ENCODE peak calls at places on chromosomes 1 and 21, in ten cellular contexts. One of them, this sample, is unnamed.

GRCh38 chr1:196608401-196609113 is at the start of gene KCNT2:
- DNase-seq in uterus: peak
- DNase-seq in cardiac fibroblast: peak
- DNase-seq in GM23338: peak
- DNase-seq in HCT116: no peak
- DNase-seq in astrocyte of the cerebellum: peak
- DNase-seq in choroid plexus epithelial cell: peak
- DNase-seq in heart right ventricle: peak
- DNase-seq in neural progenitor cell: peak
- DNase-seq in heart left ventricle: peak
- DNase-seq in this sample: peak

GRCh38 chr1:31633117-31633516 is 11.6 kb downstream of the PEF1 start:
- DNase-seq in uterus: no peak
- DNase-seq in cardiac fibroblast: peak
- DNase-seq in GM23338: peak
- DNase-seq in HCT116: no peak
- DNase-seq in astrocyte of the cerebellum: no peak
- DNase-seq in choroid plexus epithelial cell: peak
- DNase-seq in heart right ventricle: no peak
- DNase-seq in neural progenitor cell: peak
- DNase-seq in heart left ventricle: no peak
- DNase-seq in this sample: no peak

GRCh38 chr1:54565113-54565501 is 17.1 kb downstream of the ACOT11 start:
- DNase-seq in uterus: no peak
- DNase-seq in cardiac fibroblast: no peak
- DNase-seq in GM23338: no peak
- DNase-seq in HCT116: no peak
- DNase-seq in astrocyte of the cerebellum: no peak
- DNase-seq in choroid plexus epithelial cell: no peak
- DNase-seq in heart right ventricle: no peak
- DNase-seq in neural progenitor cell: no peak
- DNase-seq in heart left ventricle: peak
- DNase-seq in this sample: no peak

GRCh38 chr1:56516539-56517252 is 62.7 kb downstream of the PLPP3 start:
- DNase-seq in uterus: no peak
- DNase-seq in cardiac fibroblast: peak
- DNase-seq in GM23338: peak
- DNase-seq in HCT116: peak
- DNase-seq in astrocyte of the cerebellum: peak
- DNase-seq in choroid plexus epithelial cell: peak
- DNase-seq in heart right ventricle: no peak
- DNase-seq in neural progenitor cell: no peak
- DNase-seq in heart left ventricle: no peak
- DNase-seq in this sample: peak

GRCh38 chr1:99685516-99686180 is 39.7 kb downstream of the PALMD start:
- DNase-seq in uterus: peak
- DNase-seq in cardiac fibroblast: peak
- DNase-seq in GM23338: peak
- DNase-seq in HCT116: peak
- DNase-seq in astrocyte of the cerebellum: peak
- DNase-seq in choroid plexus epithelial cell: peak
- DNase-seq in heart right ventricle: peak
- DNase-seq in neural progenitor cell: peak
- DNase-seq in heart left ventricle: peak
- DNase-seq in this sample: peak

GRCh38 chr1:11501491-11501897 is 22.5 kb downstream of the DISP3 start:
- DNase-seq in uterus: no peak
- DNase-seq in cardiac fibroblast: no peak
- DNase-seq in GM23338: peak
- DNase-seq in HCT116: no peak
- DNase-seq in astrocyte of the cerebellum: no peak
- DNase-seq in choroid plexus epithelial cell: no peak
- DNase-seq in heart right ventricle: no peak
- DNase-seq in neural progenitor cell: no peak
- DNase-seq in heart left ventricle: no peak
- DNase-seq in this sample: no peak

GRCh38 chr1:96473791-96474452 is 247.7 kb upstream of the PTBP2 start:
- DNase-seq in uterus: no peak
- DNase-seq in cardiac fibroblast: peak
- DNase-seq in GM23338: no peak
- DNase-seq in HCT116: no peak
- DNase-seq in astrocyte of the cerebellum: peak
- DNase-seq in choroid plexus epithelial cell: peak
- DNase-seq in heart right ventricle: no peak
- DNase-seq in neural progenitor cell: peak
- DNase-seq in heart left ventricle: no peak
- DNase-seq in this sample: peak

GRCh38 chr1:16967095-16967567 is 13.3 kb downstream of the MFAP2 start:
- DNase-seq in uterus: peak
- DNase-seq in cardiac fibroblast: peak
- DNase-seq in GM23338: no peak
- DNase-seq in HCT116: no peak
- DNase-seq in astrocyte of the cerebellum: peak
- DNase-seq in choroid plexus epithelial cell: peak
- DNase-seq in heart right ventricle: peak
- DNase-seq in neural progenitor cell: no peak
- DNase-seq in heart left ventricle: peak
- DNase-seq in this sample: peak

GRCh38 chr1:6180215-6180577 is at the start of gene CHD5:
- DNase-seq in uterus: no peak
- DNase-seq in cardiac fibroblast: no peak
- DNase-seq in GM23338: peak
- DNase-seq in HCT116: no peak
- DNase-seq in astrocyte of the cerebellum: no peak
- DNase-seq in choroid plexus epithelial cell: no peak
- DNase-seq in heart right ventricle: no peak
- DNase-seq in neural progenitor cell: peak
- DNase-seq in heart left ventricle: no peak
- DNase-seq in this sample: no peak

GRCh38 chr1:178494569-178494971 is 2.2 kb downstream of the CLEC20A start:
- DNase-seq in uterus: no peak
- DNase-seq in cardiac fibroblast: no peak
- DNase-seq in GM23338: no peak
- DNase-seq in HCT116: no peak
- DNase-seq in astrocyte of the cerebellum: no peak
- DNase-seq in choroid plexus epithelial cell: no peak
- DNase-seq in heart right ventricle: no peak
- DNase-seq in neural progenitor cell: no peak
- DNase-seq in heart left ventricle: no peak
- DNase-seq in this sample: no peak

GRCh38 chr1:182764029-182764768 is 25.4 kb upstream of the NPL start:
- DNase-seq in uterus: no peak
- DNase-seq in cardiac fibroblast: no peak
- DNase-seq in GM23338: no peak
- DNase-seq in HCT116: no peak
- DNase-seq in astrocyte of the cerebellum: no peak
- DNase-seq in choroid plexus epithelial cell: no peak
- DNase-seq in heart right ventricle: no peak
- DNase-seq in neural progenitor cell: no peak
- DNase-seq in heart left ventricle: no peak
- DNase-seq in this sample: no peak

GRCh38 chr1:171113377-171113776 is 22.7 kb downstream of the FMO3 start:
- DNase-seq in uterus: no peak
- DNase-seq in cardiac fibroblast: peak
- DNase-seq in GM23338: no peak
- DNase-seq in HCT116: no peak
- DNase-seq in astrocyte of the cerebellum: no peak
- DNase-seq in choroid plexus epithelial cell: peak
- DNase-seq in heart right ventricle: no peak
- DNase-seq in neural progenitor cell: no peak
- DNase-seq in heart left ventricle: no peak
- DNase-seq in this sample: no peak

GRCh38 chr1:159172599-159173291 is 1.3 kb downstream of the CADM3 start:
- DNase-seq in uterus: no peak
- DNase-seq in cardiac fibroblast: no peak
- DNase-seq in GM23338: peak
- DNase-seq in HCT116: no peak
- DNase-seq in astrocyte of the cerebellum: no peak
- DNase-seq in choroid plexus epithelial cell: no peak
- DNase-seq in heart right ventricle: no peak
- DNase-seq in neural progenitor cell: peak
- DNase-seq in heart left ventricle: no peak
- DNase-seq in this sample: no peak

GRCh38 chr1:159171688-159172501 is 480 bp downstream of the CADM3 start:
- DNase-seq in uterus: no peak
- DNase-seq in cardiac fibroblast: no peak
- DNase-seq in GM23338: peak
- DNase-seq in HCT116: no peak
- DNase-seq in astrocyte of the cerebellum: no peak
- DNase-seq in choroid plexus epithelial cell: no peak
- DNase-seq in heart right ventricle: no peak
- DNase-seq in neural progenitor cell: peak
- DNase-seq in heart left ventricle: peak
- DNase-seq in this sample: no peak

GRCh38 chr1:159171254-159171687 is at the start of gene CADM3:
- DNase-seq in uterus: peak
- DNase-seq in cardiac fibroblast: peak
- DNase-seq in GM23338: peak
- DNase-seq in HCT116: no peak
- DNase-seq in astrocyte of the cerebellum: no peak
- DNase-seq in choroid plexus epithelial cell: no peak
- DNase-seq in heart right ventricle: no peak
- DNase-seq in neural progenitor cell: peak
- DNase-seq in heart left ventricle: peak
- DNase-seq in this sample: no peak

GRCh38 chr1:159175571-159175970 is 4.2 kb downstream of the CADM3 start:
- DNase-seq in uterus: no peak
- DNase-seq in cardiac fibroblast: no peak
- DNase-seq in GM23338: no peak
- DNase-seq in HCT116: no peak
- DNase-seq in astrocyte of the cerebellum: no peak
- DNase-seq in choroid plexus epithelial cell: no peak
- DNase-seq in heart right ventricle: no peak
- DNase-seq in neural progenitor cell: no peak
- DNase-seq in heart left ventricle: no peak
- DNase-seq in this sample: no peak

GRCh38 chr1:159173303-159173702 is 1.9 kb downstream of the CADM3 start:
- DNase-seq in uterus: no peak
- DNase-seq in cardiac fibroblast: no peak
- DNase-seq in GM23338: no peak
- DNase-seq in HCT116: no peak
- DNase-seq in astrocyte of the cerebellum: no peak
- DNase-seq in choroid plexus epithelial cell: no peak
- DNase-seq in heart right ventricle: no peak
- DNase-seq in neural progenitor cell: no peak
- DNase-seq in heart left ventricle: no peak
- DNase-seq in this sample: no peak
- H3K4me3 ChIP-seq in uterus: no peak
- H3K4me3 ChIP-seq in cardiac fibroblast: no peak
- H3K4me3 ChIP-seq in GM23338: peak
- H3K4me3 ChIP-seq in HCT116: no peak
- H3K4me3 ChIP-seq in astrocyte of the cerebellum: no peak
- H3K4me3 ChIP-seq in choroid plexus epithelial cell: no peak
- H3K4me3 ChIP-seq in heart right ventricle: no peak
- H3K4me3 ChIP-seq in neural progenitor cell: peak
- H3K4me3 ChIP-seq in heart left ventricle: no peak
- H3K4me3 ChIP-seq in this sample: no peak

DNA sequence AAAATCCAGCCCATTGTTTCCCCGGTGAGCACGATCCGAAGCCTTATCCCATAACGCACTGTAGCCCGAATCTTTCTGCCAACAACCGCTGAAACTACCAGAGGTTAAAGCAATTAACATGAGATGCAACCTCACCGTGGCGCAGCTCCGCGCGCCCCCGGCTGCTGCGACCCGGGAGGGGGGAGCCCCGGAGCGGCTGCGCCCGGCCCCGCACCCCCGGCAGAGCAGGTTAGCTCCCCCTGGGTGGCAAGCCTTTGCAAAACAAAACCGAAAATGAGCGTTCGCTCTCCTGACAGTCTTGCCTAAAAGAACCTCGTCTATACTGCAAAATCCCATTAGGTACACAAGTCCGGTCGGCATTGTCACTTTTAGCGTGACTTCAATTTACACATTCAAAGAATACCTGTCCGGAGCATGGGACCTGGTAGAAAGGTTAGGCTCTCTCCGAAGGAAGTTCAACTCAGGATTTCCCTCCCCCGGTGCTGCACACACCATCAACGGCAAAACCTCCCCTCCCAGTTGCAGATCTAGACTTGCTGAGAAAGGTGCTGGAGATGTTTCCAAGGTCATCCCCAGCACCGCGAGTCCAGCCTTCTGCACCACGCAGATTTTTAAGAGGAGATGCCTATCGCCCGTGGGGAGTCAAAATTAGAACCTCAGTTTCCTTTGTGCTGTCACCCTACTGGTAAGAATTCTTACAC is 107.5 kb downstream of the ZNF281 start:
- DNase-seq in uterus: no peak
- DNase-seq in cardiac fibroblast: peak
- DNase-seq in GM23338: peak
- DNase-seq in HCT116: no peak
- DNase-seq in astrocyte of the cerebellum: no peak
- DNase-seq in choroid plexus epithelial cell: peak
- DNase-seq in heart right ventricle: peak
- DNase-seq in neural progenitor cell: peak
- DNase-seq in heart left ventricle: peak
- DNase-seq in this sample: peak
- TF ChIP-seq CTCF in uterus: no peak
- TF ChIP-seq CTCF in cardiac fibroblast: peak
- TF ChIP-seq CTCF in GM23338: no peak
- TF ChIP-seq CTCF in HCT116: no peak
- TF ChIP-seq CTCF in astrocyte of the cerebellum: peak
- TF ChIP-seq CTCF in choroid plexus epithelial cell: peak
- TF ChIP-seq CTCF in heart right ventricle: no peak
- TF ChIP-seq CTCF in neural progenitor cell: no peak
- TF ChIP-seq CTCF in heart left ventricle: peak
- TF ChIP-seq CTCF in this sample: no peak

DNA sequence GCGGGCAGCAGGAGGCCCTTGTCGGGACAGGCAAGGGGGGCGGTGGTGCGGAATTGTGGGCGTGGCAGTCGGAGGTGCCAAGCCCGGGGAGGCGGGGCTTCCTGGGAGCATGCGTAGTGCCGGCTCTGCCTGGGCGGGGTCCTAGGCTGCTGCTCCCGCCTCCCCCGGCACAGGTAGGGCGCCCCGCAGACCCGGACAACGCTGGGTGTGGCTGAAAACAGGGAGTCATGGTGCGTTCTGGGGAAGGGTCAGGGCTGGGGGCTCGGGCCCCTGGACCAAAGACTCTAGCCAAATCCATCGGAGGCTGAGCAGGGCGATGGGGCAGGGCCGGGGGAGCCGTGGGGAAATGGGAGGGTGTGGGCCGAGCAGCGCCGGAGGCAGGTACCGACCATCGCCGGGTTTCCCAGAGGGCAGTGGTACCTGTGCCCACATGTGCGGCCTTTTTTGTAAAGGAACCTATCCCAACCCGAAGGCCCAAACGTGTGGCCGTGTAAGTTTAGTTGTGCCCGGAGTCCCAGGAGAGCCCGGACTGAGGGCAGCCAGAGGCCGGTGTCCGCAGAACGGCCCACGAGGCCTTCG is 231.9 kb downstream of the SDCCAG8 start:
- DNase-seq in uterus: no peak
- DNase-seq in cardiac fibroblast: no peak
- DNase-seq in GM23338: peak
- DNase-seq in HCT116: peak
- DNase-seq in astrocyte of the cerebellum: no peak
- DNase-seq in choroid plexus epithelial cell: no peak
- DNase-seq in heart right ventricle: no peak
- DNase-seq in neural progenitor cell: no peak
- DNase-seq in heart left ventricle: no peak
- DNase-seq in this sample: no peak
- H3K4me3 ChIP-seq in uterus: no peak
- H3K4me3 ChIP-seq in cardiac fibroblast: no peak
- H3K4me3 ChIP-seq in GM23338: no peak
- H3K4me3 ChIP-seq in HCT116: peak
- H3K4me3 ChIP-seq in astrocyte of the cerebellum: no peak
- H3K4me3 ChIP-seq in choroid plexus epithelial cell: no peak
- H3K4me3 ChIP-seq in heart right ventricle: no peak
- H3K4me3 ChIP-seq in neural progenitor cell: no peak
- H3K4me3 ChIP-seq in heart left ventricle: no peak
- H3K4me3 ChIP-seq in this sample: peak

GRCh38 chr21:31498985-31499384 is 154.9 kb upstream of the TIAM1 start:
- DNase-seq in uterus: no peak
- DNase-seq in cardiac fibroblast: no peak
- DNase-seq in GM23338: peak
- DNase-seq in HCT116: no peak
- DNase-seq in astrocyte of the cerebellum: no peak
- DNase-seq in choroid plexus epithelial cell: peak
- DNase-seq in heart right ventricle: no peak
- DNase-seq in neural progenitor cell: no peak
- DNase-seq in heart left ventricle: no peak
- DNase-seq in this sample: no peak
- TF ChIP-seq CTCF in uterus: no peak
- TF ChIP-seq CTCF in cardiac fibroblast: no peak
- TF ChIP-seq CTCF in GM23338: no peak
- TF ChIP-seq CTCF in HCT116: no peak
- TF ChIP-seq CTCF in astrocyte of the cerebellum: no peak
- TF ChIP-seq CTCF in choroid plexus epithelial cell: peak
- TF ChIP-seq CTCF in heart right ventricle: no peak
- TF ChIP-seq CTCF in neural progenitor cell: peak
- TF ChIP-seq CTCF in heart left ventricle: no peak
- TF ChIP-seq CTCF in this sample: no peak